ENCODE peak calls at places on chromosomes 5 and 9, in five cellular contexts. One of them, this sample, is unnamed.

GRCh38 chr5:86909461-86909881 is 291.7 kb downstream of the COX7C start:
- DNase-seq in GM12865: no peak
- DNase-seq in astrocyte of the spinal cord: peak; percentile 80
- DNase-seq in prostate gland: no peak
- DNase-seq in AG09309: peak; percentile 14
- DNase-seq in this sample: no peak

GRCh38 chr9:127311239-127311741 is 46.7 kb downstream of the GARNL3 start:
- DNase-seq in GM12865: peak; percentile 36
- DNase-seq in astrocyte of the spinal cord: peak; percentile 78
- DNase-seq in prostate gland: peak; percentile 71
- DNase-seq in AG09309: no peak
- DNase-seq in this sample: no peak

GRCh38 chr9:132631280-132631679 is 38.5 kb downstream of the DDX31 start:
- DNase-seq in GM12865: no peak
- DNase-seq in astrocyte of the spinal cord: peak; percentile 87
- DNase-seq in prostate gland: no peak
- DNase-seq in AG09309: peak; percentile 11
- DNase-seq in this sample: no peak

GRCh38 chr5:86542532-86542931 is 75.2 kb upstream of the COX7C start:
- DNase-seq in GM12865: peak; percentile 14
- DNase-seq in astrocyte of the spinal cord: no peak
- DNase-seq in prostate gland: no peak
- DNase-seq in AG09309: no peak
- DNase-seq in this sample: no peak

GRCh38 chr9:93452710-93453046 is 703 bp downstream of the FAM120AOS start:
- DNase-seq in GM12865: no peak
- DNase-seq in astrocyte of the spinal cord: no peak
- DNase-seq in prostate gland: peak; percentile 26
- DNase-seq in AG09309: no peak
- DNase-seq in this sample: peak; percentile 40

GRCh38 chr5:180718810-180719453 is 20.9 kb downstream of the OR2Y1 start:
- DNase-seq in GM12865: peak; percentile 48
- DNase-seq in astrocyte of the spinal cord: peak; percentile 29
- DNase-seq in prostate gland: peak; percentile 6
- DNase-seq in AG09309: peak; percentile 3
- DNase-seq in this sample: no peak

GRCh38 chr5:77168187-77168883 is 42.1 kb upstream of the PDE8B start:
- DNase-seq in GM12865: no peak
- DNase-seq in astrocyte of the spinal cord: no peak
- DNase-seq in prostate gland: peak; percentile 85
- DNase-seq in AG09309: peak; percentile 13
- DNase-seq in this sample: no peak

GRCh38 chr5:98499892-98500291 is 273.6 kb upstream of the RGMB start:
- DNase-seq in GM12865: no peak
- DNase-seq in astrocyte of the spinal cord: no peak
- DNase-seq in prostate gland: no peak
- DNase-seq in AG09309: no peak
- DNase-seq in this sample: no peak

GRCh38 chr5:142520885-142521284 is 165.0 kb downstream of the FGF1 start:
- DNase-seq in GM12865: no peak
- DNase-seq in astrocyte of the spinal cord: peak; percentile 86
- DNase-seq in prostate gland: no peak
- DNase-seq in AG09309: no peak
- DNase-seq in this sample: no peak

GRCh38 chr5:93461751-93462150 is 119.3 kb downstream of the NR2F1-AS1 start:
- DNase-seq in GM12865: no peak
- DNase-seq in astrocyte of the spinal cord: peak; percentile 42
- DNase-seq in prostate gland: no peak
- DNase-seq in AG09309: peak; percentile 31
- DNase-seq in this sample: no peak

GRCh38 chr9:134333234-134333873 is 7.1 kb downstream of the RXRA start:
- DNase-seq in GM12865: no peak
- DNase-seq in astrocyte of the spinal cord: peak; percentile 31
- DNase-seq in prostate gland: no peak
- DNase-seq in AG09309: no peak
- DNase-seq in this sample: no peak

GRCh38 chr9:136170291-136170901 is 34.5 kb downstream of the LHX3 start:
- DNase-seq in GM12865: peak; percentile 50
- DNase-seq in astrocyte of the spinal cord: no peak
- DNase-seq in prostate gland: peak; percentile 11
- DNase-seq in AG09309: no peak
- DNase-seq in this sample: no peak

GRCh38 chr5:55994502-55994997 is at the start of gene IL6ST:
- DNase-seq in GM12865: no peak
- DNase-seq in astrocyte of the spinal cord: peak; percentile 56
- DNase-seq in prostate gland: peak; percentile 51
- DNase-seq in AG09309: no peak
- DNase-seq in this sample: no peak

GRCh38 chr9:121359358-121360294 is 10.4 kb downstream of the STOM start:
- DNase-seq in GM12865: peak; percentile 25
- DNase-seq in astrocyte of the spinal cord: peak; percentile 49
- DNase-seq in prostate gland: no peak
- DNase-seq in AG09309: peak; percentile 31
- DNase-seq in this sample: no peak

GRCh38 chr5:169197343-169197742 is 103.6 kb downstream of the SLIT3 start:
- DNase-seq in GM12865: no peak
- DNase-seq in astrocyte of the spinal cord: no peak
- DNase-seq in prostate gland: peak; percentile 36
- DNase-seq in AG09309: no peak
- DNase-seq in this sample: no peak

GRCh38 chr9:107732781-107733529 is 243.4 kb upstream of the KLF4 start:
- DNase-seq in GM12865: no peak
- DNase-seq in astrocyte of the spinal cord: peak; percentile 67
- DNase-seq in prostate gland: peak; percentile 39
- DNase-seq in AG09309: no peak
- DNase-seq in this sample: no peak

GRCh38 chr5:134209477-134210240 is 16.2 kb downstream of the PPP2CA start:
- DNase-seq in GM12865: no peak
- DNase-seq in astrocyte of the spinal cord: no peak
- DNase-seq in prostate gland: no peak
- DNase-seq in AG09309: no peak
- DNase-seq in this sample: no peak

GRCh38 chr9:347667-348292 is 133.1 kb downstream of the DOCK8 start:
- DNase-seq in GM12865: no peak
- DNase-seq in astrocyte of the spinal cord: peak; percentile 22
- DNase-seq in prostate gland: no peak
- DNase-seq in AG09309: peak; percentile 8
- DNase-seq in this sample: no peak

GRCh38 chr5:113050606-113051391 is 74.2 kb downstream of the DCP2 start:
- DNase-seq in GM12865: no peak
- DNase-seq in astrocyte of the spinal cord: peak; percentile 83
- DNase-seq in prostate gland: no peak
- DNase-seq in AG09309: peak; percentile 43
- DNase-seq in this sample: no peak

GRCh38 chr5:135271533-135272310 is 127.3 kb downstream of the MACROH2A1 start:
- DNase-seq in GM12865: peak; percentile 21
- DNase-seq in astrocyte of the spinal cord: peak; percentile 38
- DNase-seq in prostate gland: no peak
- DNase-seq in AG09309: peak; percentile 45
- DNase-seq in this sample: no peak

GRCh38 chr9:136520053-136520540 is 25.8 kb downstream of the NOTCH1 start:
- DNase-seq in GM12865: no peak
- DNase-seq in astrocyte of the spinal cord: no peak
- DNase-seq in prostate gland: no peak
- DNase-seq in AG09309: no peak
- DNase-seq in this sample: no peak

GRCh38 chr5:137743031-137743640 is 7.2 kb upstream of the KLHL3 start:
- DNase-seq in GM12865: peak; percentile 82
- DNase-seq in astrocyte of the spinal cord: peak; percentile 81
- DNase-seq in prostate gland: peak; percentile 52
- DNase-seq in AG09309: no peak
- DNase-seq in this sample: no peak

GRCh38 chr9:12798066-12798770 is 23.4 kb downstream of the LURAP1L start:
- DNase-seq in GM12865: no peak
- DNase-seq in astrocyte of the spinal cord: no peak
- DNase-seq in prostate gland: no peak
- DNase-seq in AG09309: no peak
- DNase-seq in this sample: no peak

GRCh38 chr5:72161951-72162350 is 54.7 kb downstream of the MAP1B start:
- DNase-seq in GM12865: no peak
- DNase-seq in astrocyte of the spinal cord: no peak
- DNase-seq in prostate gland: no peak
- DNase-seq in AG09309: no peak
- DNase-seq in this sample: no peak

GRCh38 chr9:82934949-82935348 is 128.0 kb downstream of the RASEF start:
- DNase-seq in GM12865: no peak
- DNase-seq in astrocyte of the spinal cord: peak; percentile 79
- DNase-seq in prostate gland: no peak
- DNase-seq in AG09309: no peak
- DNase-seq in this sample: no peak

GRCh38 chr9:5628530-5629311 is at the start of gene RIC1:
- DNase-seq in GM12865: peak; percentile 97
- DNase-seq in astrocyte of the spinal cord: peak; percentile 96
- DNase-seq in prostate gland: peak; percentile 87
- DNase-seq in AG09309: peak; percentile 71
- DNase-seq in this sample: peak; percentile 86

GRCh38 chr5:25544652-25545249 is 900.0 kb upstream of the CDH10 start:
- DNase-seq in GM12865: peak; percentile 13
- DNase-seq in astrocyte of the spinal cord: peak; percentile 36
- DNase-seq in prostate gland: no peak
- DNase-seq in AG09309: no peak
- DNase-seq in this sample: no peak

GRCh38 chr9:22307013-22307711 is 139.5 kb upstream of the DMRTA1 start:
- DNase-seq in GM12865: peak; percentile 35
- DNase-seq in astrocyte of the spinal cord: peak; percentile 78
- DNase-seq in prostate gland: peak; percentile 37
- DNase-seq in AG09309: peak; percentile 34
- DNase-seq in this sample: no peak

GRCh38 chr9:8895498-8896224 is 1096.1 kb upstream of the DMAC1 start:
- DNase-seq in GM12865: peak; percentile 31
- DNase-seq in astrocyte of the spinal cord: peak; percentile 69
- DNase-seq in prostate gland: no peak
- DNase-seq in AG09309: peak; percentile 11
- DNase-seq in this sample: no peak

GRCh38 chr9:14027114-14027812 is 286.7 kb downstream of the NFIB start:
- DNase-seq in GM12865: no peak
- DNase-seq in astrocyte of the spinal cord: no peak
- DNase-seq in prostate gland: peak; percentile 79
- DNase-seq in AG09309: no peak
- DNase-seq in this sample: no peak

GRCh38 chr5:147981074-147981473 is 74.7 kb upstream of the C5orf46 start:
- DNase-seq in GM12865: no peak
- DNase-seq in astrocyte of the spinal cord: no peak
- DNase-seq in prostate gland: peak; percentile 16
- DNase-seq in AG09309: no peak
- DNase-seq in this sample: no peak

GRCh38 chr9:35395076-35395675 is 94.7 kb upstream of the RUSC2 start:
- DNase-seq in GM12865: no peak
- DNase-seq in astrocyte of the spinal cord: no peak
- DNase-seq in prostate gland: no peak
- DNase-seq in AG09309: no peak
- DNase-seq in this sample: no peak

GRCh38 chr9:27022920-27023319 is 17.4 kb upstream of the LRRC19 start:
- DNase-seq in GM12865: no peak
- DNase-seq in astrocyte of the spinal cord: no peak
- DNase-seq in prostate gland: no peak
- DNase-seq in AG09309: no peak
- DNase-seq in this sample: no peak

GRCh38 chr9:129887210-129888084 is 52.2 kb downstream of the USP20 start:
- DNase-seq in GM12865: peak; percentile 73
- DNase-seq in astrocyte of the spinal cord: peak; percentile 52
- DNase-seq in prostate gland: no peak
- DNase-seq in AG09309: peak; percentile 44
- DNase-seq in this sample: no peak

GRCh38 chr5:172541119-172541763 is 86.9 kb upstream of the SH3PXD2B start:
- DNase-seq in GM12865: no peak
- DNase-seq in astrocyte of the spinal cord: no peak
- DNase-seq in prostate gland: no peak
- DNase-seq in AG09309: no peak
- DNase-seq in this sample: no peak

DNA sequence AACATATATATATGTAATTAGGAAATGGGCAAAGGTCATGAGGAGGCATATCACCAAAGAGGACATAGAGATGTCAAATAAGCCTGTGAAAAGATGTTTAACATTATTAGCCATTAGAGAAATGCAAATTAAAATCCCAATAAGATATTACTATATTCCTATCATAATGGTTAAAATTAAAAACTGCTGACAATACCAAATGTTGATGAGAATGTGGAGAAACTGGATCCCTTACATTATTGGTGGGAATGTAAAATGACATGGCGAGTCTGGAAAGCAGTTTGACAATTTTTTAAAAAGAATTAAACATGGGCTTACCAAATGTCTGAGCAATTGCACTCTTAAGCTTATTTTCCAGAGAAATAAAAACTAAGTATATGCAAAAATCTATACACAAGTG is 1821.6 kb upstream of the C9orf72 start:
- DNase-seq in GM12865: no peak
- DNase-seq in astrocyte of the spinal cord: no peak
- DNase-seq in prostate gland: no peak
- DNase-seq in AG09309: no peak
- DNase-seq in this sample: no peak
- TF ChIP-seq CTCF in GM12865: no peak
- TF ChIP-seq CTCF in astrocyte of the spinal cord: no peak
- TF ChIP-seq CTCF in prostate gland: no peak
- TF ChIP-seq CTCF in AG09309: no peak
- TF ChIP-seq CTCF in this sample: no peak

DNA sequence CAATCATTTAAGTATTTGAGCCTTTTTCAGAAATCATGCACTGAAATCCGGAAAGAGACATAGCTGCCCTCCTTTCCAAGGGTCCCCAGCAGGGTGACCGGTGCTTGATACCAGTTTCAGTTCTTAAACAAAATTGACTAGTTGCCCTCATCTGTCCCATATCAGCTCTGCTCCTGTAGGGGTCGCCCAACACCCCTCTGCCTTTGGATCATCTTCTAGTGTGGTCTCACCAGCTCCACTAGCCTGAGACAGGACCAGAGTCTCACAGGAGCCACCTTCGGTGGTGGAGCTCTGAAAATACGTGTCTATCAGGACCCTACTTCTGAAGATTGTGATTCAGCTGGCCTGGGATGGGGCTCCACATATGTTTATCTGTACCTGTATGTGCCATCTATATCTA is 428.2 kb downstream of the ENC1 start:
- DNase-seq in GM12865: peak; percentile 56
- DNase-seq in astrocyte of the spinal cord: no peak
- DNase-seq in prostate gland: no peak
- DNase-seq in AG09309: no peak
- DNase-seq in this sample: no peak
- TF ChIP-seq CTCF in GM12865: peak; percentile 36
- TF ChIP-seq CTCF in astrocyte of the spinal cord: peak; percentile 47
- TF ChIP-seq CTCF in prostate gland: no peak
- TF ChIP-seq CTCF in AG09309: peak; percentile 51
- TF ChIP-seq CTCF in this sample: no peak

GRCh38 chr9:119318371-119318770 is 50.9 kb downstream of the BRINP1 start:
- DNase-seq in GM12865: no peak
- DNase-seq in astrocyte of the spinal cord: no peak
- DNase-seq in prostate gland: peak; percentile 40
- DNase-seq in AG09309: no peak
- DNase-seq in this sample: no peak
- TF ChIP-seq CTCF in GM12865: no peak
- TF ChIP-seq CTCF in astrocyte of the spinal cord: no peak
- TF ChIP-seq CTCF in prostate gland: no peak
- TF ChIP-seq CTCF in AG09309: no peak
- TF ChIP-seq CTCF in this sample: no peak

GRCh38 chr9:131475956-131476776 is 26.6 kb upstream of the POMT1 start:
- DNase-seq in GM12865: no peak
- DNase-seq in astrocyte of the spinal cord: no peak
- DNase-seq in prostate gland: no peak
- DNase-seq in AG09309: no peak
- DNase-seq in this sample: no peak
- TF ChIP-seq CTCF in GM12865: peak; percentile 22
- TF ChIP-seq CTCF in astrocyte of the spinal cord: peak; percentile 51
- TF ChIP-seq CTCF in prostate gland: peak; percentile 37
- TF ChIP-seq CTCF in AG09309: peak; percentile 53
- TF ChIP-seq CTCF in this sample: no peak

GRCh38 chr5:110356687-110357086 is 369.8 kb downstream of the TMEM232 start:
- DNase-seq in GM12865: no peak
- DNase-seq in astrocyte of the spinal cord: peak; percentile 60
- DNase-seq in prostate gland: no peak
- DNase-seq in AG09309: no peak
- DNase-seq in this sample: no peak
- TF ChIP-seq CTCF in GM12865: no peak
- TF ChIP-seq CTCF in astrocyte of the spinal cord: no peak
- TF ChIP-seq CTCF in prostate gland: no peak
- TF ChIP-seq CTCF in AG09309: no peak
- TF ChIP-seq CTCF in this sample: no peak

This sample was measured in mesothelial cell of epicardium.